ENCODE peak calls at places on chromosome 22, in four cellular contexts. M, X, W and T are unnamed samples.

GRCh38 chr22:30422481-30423295 is 2.9 kb upstream of the MTFP1 start:
- DNase-seq in W (peak; percentile 91), X (peak; percentile 98), M (peak; percentile 70), T (peak; percentile 84)

GRCh38 chr22:48756146-48757111 is 1071.2 kb downstream of the BRD1 start:
- DNase-seq in W (no peak), X (no peak), M (no peak), T (no peak)

GRCh38 chr22:50252081-50253045 is 1.3 kb upstream of the HDAC10 start:
- DNase-seq in W (peak; percentile 66), X (peak; percentile 68), M (no peak), T (peak; percentile 68)

GRCh38 chr22:50416996-50417395 is 57.8 kb downstream of the SBF1 start:
- DNase-seq in W (no peak), X (no peak), M (no peak), T (no peak)

GRCh38 chr22:26188341-26188740 is 19.1 kb downstream of the SEZ6L start:
- DNase-seq in M (no peak), X (no peak), W (no peak), T (no peak)

GRCh38 chr22:50473088-50473487 is 1.7 kb downstream of the SBF1 start:
- DNase-seq in W (no peak), X (no peak), M (no peak), T (no peak)

GRCh38 chr22:19517919-19518567 is 6.2 kb downstream of the CLDN5 start:
- DNase-seq in X (no peak), M (no peak), W (no peak), T (no peak)

GRCh38 chr22:35314161-35314942 is 14.7 kb downstream of the TOM1 start:
- DNase-seq in W (no peak), X (peak; percentile 16), M (no peak), T (no peak)

GRCh38 chr22:50729391-50730012 is 8.5 kb upstream of the ACR start:
- DNase-seq in M (no peak), X (no peak), W (no peak), T (no peak)

GRCh38 chr22:33842421-33843094 is 77.7 kb downstream of the LARGE1 start:
- DNase-seq in X (no peak), M (no peak), W (no peak), T (peak; percentile 17)

GRCh38 chr22:32994046-32994827 is 63.9 kb downstream of the SYN3 start:
- DNase-seq in M (no peak), W (no peak), X (no peak), T (no peak)

GRCh38 chr22:26892401-26893033 is 235.1 kb downstream of the MIAT start:
- DNase-seq in W (no peak), X (no peak), M (no peak), T (peak; percentile 23)

GRCh38 chr22:20429254-20430100 is 8.1 kb downstream of the SCARF2 start:
- DNase-seq in M (no peak), X (no peak), W (no peak), T (peak; percentile 61)

GRCh38 chr22:39374191-39374590 is 24.4 kb downstream of the SYNGR1 start:
- DNase-seq in X (no peak), M (no peak), W (no peak), T (no peak)

GRCh38 chr22:29727248-29727551 is 7.4 kb downstream of the CABP7 start:
- DNase-seq in X (peak; percentile 51), M (no peak), W (peak; percentile 50), T (peak; percentile 58)

GRCh38 chr22:49240472-49240871 is 587.2 kb downstream of the BRD1 start:
- DNase-seq in M (no peak), X (no peak), W (no peak), T (no peak)

GRCh38 chr22:39243443-39244072 is 1.2 kb downstream of the PDGFB start:
- DNase-seq in M (no peak), W (no peak), X (no peak), T (no peak)

GRCh38 chr22:20206709-20207215 is 55.9 kb upstream of the CCDC188 start:
- DNase-seq in M (no peak), W (peak; percentile 8), X (peak; percentile 42), T (peak; percentile 27)

GRCh38 chr22:29820941-29821789 is 16.9 kb downstream of the ASCC2 start:
- DNase-seq in M (peak; percentile 23), W (peak; percentile 100), X (peak; percentile 98), T (peak; percentile 100)

GRCh38 chr22:17540481-17540880 is 22.8 kb upstream of the SLC25A18 start:
- DNase-seq in W (no peak), M (no peak), X (no peak), T (no peak)

GRCh38 chr22:49756656-49757055 is 71.0 kb downstream of the BRD1 start:
- DNase-seq in M (no peak), W (no peak), X (no peak), T (no peak)

GRCh38 chr22:19109198-19110063 is 12.8 kb downstream of the DGCR2 start:
- DNase-seq in M (no peak), X (peak; percentile 81), W (peak; percentile 90), T (peak; percentile 87)

GRCh38 chr22:19772673-19773469 is 12.3 kb downstream of the TBX1 start:
- DNase-seq in M (no peak), X (no peak), W (no peak), T (no peak)

GRCh38 chr22:39206491-39206890 is 38.3 kb downstream of the PDGFB start:
- DNase-seq in W (no peak), X (no peak), M (no peak), T (no peak)

GRCh38 chr22:34812631-34813030 is 253.3 kb upstream of the ISX start:
- DNase-seq in X (no peak), W (no peak), M (peak; percentile 17), T (no peak)

GRCh38 chr22:19889951-19890350 is 35.3 kb upstream of the GNB1L start:
- DNase-seq in X (no peak), W (no peak), M (no peak), T (no peak)

GRCh38 chr22:49996532-49997220 is 15.9 kb downstream of the IL17REL start:
- DNase-seq in M (no peak), X (no peak), W (no peak), T (no peak)

GRCh38 chr22:38959574-38959973 is 2.2 kb downstream of the APOBEC3A start:
- DNase-seq in W (no peak), X (no peak), M (no peak), T (no peak)

GRCh38 chr22:38953577-38954413 is 3.6 kb upstream of the APOBEC3A start:
- DNase-seq in M (no peak), W (no peak), X (peak; percentile 17), T (no peak)

GRCh38 chr22:26483439-26484359 is at the start of the genes HPS4 and SRRD:
- DNase-seq in M (peak; percentile 34), X (peak; percentile 87), W (peak; percentile 89), T (peak; percentile 94)

GRCh38 chr22:30421695-30422480 is 3.7 kb upstream of the MTFP1 start:
- DNase-seq in M (no peak), W (no peak), X (peak; percentile 40), T (no peak)

GRCh38 chr22:49166211-49166610 is 661.5 kb downstream of the BRD1 start:
- DNase-seq in W (no peak), M (no peak), X (no peak), T (no peak)

GRCh38 chr22:23500508-23501208 is 79.4 kb downstream of the IGLL1 start:
- DNase-seq in M (no peak), W (no peak), X (no peak), T (no peak)

GRCh38 chr22:39239561-39240423 is 5.0 kb downstream of the PDGFB start:
- DNase-seq in W (no peak), M (no peak), X (no peak), T (no peak)

GRCh38 chr22:30425616-30426394 is at the start of gene MTFP1:
- DNase-seq in X (peak; percentile 68), W (peak; percentile 67), M (no peak), T (peak; percentile 84)

GRCh38 chr22:28706845-28707244 is 27.2 kb upstream of the TTC28 start:
- DNase-seq in X (no peak), W (no peak), M (no peak), T (no peak)
- H3K4me3 ChIP-seq in X (no peak overlapping the region), W (no peak overlapping the region), M (no peak overlapping the region), T (no peak overlapping the region)

DNA sequence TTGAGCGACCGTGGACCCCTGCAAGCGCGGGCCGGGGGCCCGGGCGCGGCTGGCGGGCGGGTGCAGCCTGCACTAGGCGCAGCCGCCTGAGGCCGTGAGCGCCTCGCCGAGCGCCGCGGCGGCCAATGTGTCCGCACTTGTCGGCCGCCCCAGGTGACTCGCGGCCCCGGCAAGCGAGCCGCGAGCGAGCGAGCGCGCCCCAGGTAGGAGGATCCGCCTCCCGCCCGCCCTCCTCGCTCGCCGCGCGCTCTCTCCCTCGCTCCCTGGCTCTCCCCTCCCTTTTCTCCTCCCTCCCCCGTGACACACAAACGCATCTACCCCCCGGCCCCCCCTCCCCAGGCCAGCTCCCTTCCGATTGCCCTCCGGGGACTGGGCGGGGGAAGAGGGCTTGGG is at the start of gene WNT7B:
- DNase-seq in M (no peak), W (no peak), X (no peak), T (peak; percentile 50)
- TF ChIP-seq CTCF in M (no peak), W (no peak), X (no peak), T (no peak)

DNA sequence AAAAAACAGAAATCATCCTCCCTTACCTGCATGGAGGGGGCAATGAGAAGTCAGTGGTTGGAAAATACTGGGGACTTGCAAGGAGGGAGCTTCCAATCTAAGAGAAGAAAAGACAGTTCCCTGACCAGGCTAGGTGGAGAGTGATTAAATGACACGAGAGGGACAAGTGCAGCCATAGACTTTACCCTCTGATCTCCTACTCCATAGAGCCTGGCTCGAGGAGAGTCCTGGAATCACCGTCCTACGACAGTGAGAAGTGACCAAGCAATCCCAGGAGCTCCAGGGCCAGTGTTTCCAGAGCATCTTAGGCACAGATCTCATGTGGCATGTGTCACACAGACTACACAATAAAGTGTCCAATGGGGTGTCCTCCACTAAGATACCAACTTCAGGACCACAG is 25.7 kb downstream of the MYH9 start:
- DNase-seq in X (no peak), W (no peak), M (no peak), T (no peak)
- H3K4me3 ChIP-seq in X (no peak overlapping the region), W (no peak overlapping the region), M (no peak overlapping the region), T (no peak overlapping the region)

GRCh38 chr22:22346401-22347107 is 102.0 kb downstream of the VPREB1 start:
- DNase-seq in W (no peak), X (no peak), M (no peak), T (no peak)

GRCh38 chr22:22345781-22346180 is 101.2 kb downstream of the VPREB1 start:
- DNase-seq in X (no peak), W (no peak), M (no peak), T (no peak)

GRCh38 chr22:22348815-22349454 is 104.3 kb downstream of the VPREB1 start:
- DNase-seq in X (no peak), W (no peak), M (no peak), T (no peak)

GRCh38 chr22:22349455-22349836 is 104.9 kb downstream of the VPREB1 start:
- DNase-seq in M (no peak), X (no peak), W (no peak), T (no peak)

DNA sequence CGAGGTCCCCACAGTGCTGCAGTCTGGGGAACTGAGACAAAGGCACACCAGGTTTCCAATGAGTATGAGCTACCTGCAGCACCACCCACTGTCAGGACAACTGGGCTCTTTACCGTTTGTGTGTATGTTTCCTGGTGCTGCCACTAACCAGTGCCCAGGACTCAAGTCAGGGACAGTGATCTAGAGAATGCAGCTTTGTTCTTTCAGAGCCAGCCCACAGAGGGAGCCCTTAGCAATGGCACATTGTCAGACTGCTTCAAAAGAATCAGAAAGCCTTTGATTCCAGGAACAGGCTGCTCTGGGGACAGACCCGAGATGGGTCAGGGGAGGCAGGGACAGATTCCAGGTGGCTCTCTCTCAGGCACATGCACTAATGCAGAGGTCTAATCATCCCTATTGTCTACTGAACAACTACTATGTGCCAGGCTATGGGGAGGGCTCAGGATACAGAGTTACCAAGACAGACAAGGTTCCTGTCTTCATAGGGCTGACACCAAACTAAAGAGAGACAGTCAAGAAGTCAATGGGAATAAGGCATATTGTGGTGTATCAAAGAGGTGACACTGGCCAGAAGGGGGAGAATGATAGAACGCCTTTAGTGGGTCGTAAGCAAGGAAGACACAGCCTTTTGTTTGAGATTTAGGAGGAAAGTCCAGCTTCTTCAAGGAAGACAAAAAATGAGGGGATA is 103.7 kb downstream of the VPREB1 start:
- DNase-seq in X (peak; percentile 5), M (no peak), W (no peak), T (no peak)
- TF ChIP-seq CTCF in X (no peak), M (peak; percentile 11), W (peak; percentile 27), T (peak; percentile 29)